ENCODE peak calls at places on chromosomes 13 and 19, in six cellular contexts. One of them, this sample, is unnamed.

GRCh38 chr19:51571599-51571998 is 516 bp downstream of the ZNF175 start:
- DNase-seq in ovary: no peak
- DNase-seq in endothelial cell: no peak
- DNase-seq in CD4-positive, CD25-positive, alpha-beta regulatory T cell: peak; percentile 19
- DNase-seq in foreskin melanocyte: no peak
- DNase-seq in stimulated activated CD4-positive, alpha-beta T cell treated with anti-CD3 and anti-CD28 coated beads, Interleukin-1b, Interleukin-23, amount 100 ng/mL, for 4 hours: no peak
- DNase-seq in this sample: no peak

GRCh38 chr19:18270304-18270703 is 3.9 kb downstream of the IQCN start:
- DNase-seq in foreskin melanocyte: no peak
- DNase-seq in endothelial cell: no peak
- DNase-seq in stimulated activated CD4-positive, alpha-beta T cell treated with anti-CD3 and anti-CD28 coated beads, Interleukin-1b, Interleukin-23, amount 100 ng/mL, for 4 hours: no peak
- DNase-seq in ovary: no peak
- DNase-seq in CD4-positive, CD25-positive, alpha-beta regulatory T cell: no peak
- DNase-seq in this sample: no peak

GRCh38 chr13:33231339-33231738 is 54.2 kb downstream of the STARD13 start:
- DNase-seq in CD4-positive, CD25-positive, alpha-beta regulatory T cell: no peak
- DNase-seq in ovary: no peak
- DNase-seq in foreskin melanocyte: no peak
- DNase-seq in stimulated activated CD4-positive, alpha-beta T cell treated with anti-CD3 and anti-CD28 coated beads, Interleukin-1b, Interleukin-23, amount 100 ng/mL, for 4 hours: no peak
- DNase-seq in endothelial cell: no peak
- DNase-seq in this sample: no peak

GRCh38 chr13:33472446-33472845 is 186.9 kb upstream of the STARD13 start:
- DNase-seq in endothelial cell: no peak
- DNase-seq in ovary: no peak
- DNase-seq in foreskin melanocyte: no peak
- DNase-seq in CD4-positive, CD25-positive, alpha-beta regulatory T cell: no peak
- DNase-seq in stimulated activated CD4-positive, alpha-beta T cell treated with anti-CD3 and anti-CD28 coated beads, Interleukin-1b, Interleukin-23, amount 100 ng/mL, for 4 hours: no peak
- DNase-seq in this sample: no peak

GRCh38 chr13:110135977-110136597 is 170.9 kb downstream of the COL4A1 start:
- DNase-seq in endothelial cell: peak; percentile 2
- DNase-seq in CD4-positive, CD25-positive, alpha-beta regulatory T cell: no peak
- DNase-seq in stimulated activated CD4-positive, alpha-beta T cell treated with anti-CD3 and anti-CD28 coated beads, Interleukin-1b, Interleukin-23, amount 100 ng/mL, for 4 hours: no peak
- DNase-seq in ovary: no peak
- DNase-seq in foreskin melanocyte: no peak
- DNase-seq in this sample: no peak

GRCh38 chr19:10634430-10634829 is 9.1 kb downstream of the SLC44A2 start:
- DNase-seq in foreskin melanocyte: no peak
- DNase-seq in ovary: no peak
- DNase-seq in CD4-positive, CD25-positive, alpha-beta regulatory T cell: no peak
- DNase-seq in stimulated activated CD4-positive, alpha-beta T cell treated with anti-CD3 and anti-CD28 coated beads, Interleukin-1b, Interleukin-23, amount 100 ng/mL, for 4 hours: no peak
- DNase-seq in endothelial cell: no peak
- DNase-seq in this sample: no peak

GRCh38 chr13:43239441-43239840 is 216.1 kb downstream of the DNAJC15 start:
- DNase-seq in stimulated activated CD4-positive, alpha-beta T cell treated with anti-CD3 and anti-CD28 coated beads, Interleukin-1b, Interleukin-23, amount 100 ng/mL, for 4 hours: no peak
- DNase-seq in ovary: no peak
- DNase-seq in endothelial cell: no peak
- DNase-seq in foreskin melanocyte: no peak
- DNase-seq in CD4-positive, CD25-positive, alpha-beta regulatory T cell: no peak
- DNase-seq in this sample: no peak

GRCh38 chr19:13621413-13621812 is 115.1 kb upstream of the CACNA1A start:
- DNase-seq in endothelial cell: no peak
- DNase-seq in ovary: no peak
- DNase-seq in CD4-positive, CD25-positive, alpha-beta regulatory T cell: peak; percentile 16
- DNase-seq in stimulated activated CD4-positive, alpha-beta T cell treated with anti-CD3 and anti-CD28 coated beads, Interleukin-1b, Interleukin-23, amount 100 ng/mL, for 4 hours: peak; percentile 18
- DNase-seq in foreskin melanocyte: peak; percentile 99
- DNase-seq in this sample: no peak

GRCh38 chr19:55158848-55159793 is 1.6 kb upstream of the TNNI3 start:
- DNase-seq in foreskin melanocyte: no peak
- DNase-seq in ovary: no peak
- DNase-seq in CD4-positive, CD25-positive, alpha-beta regulatory T cell: no peak
- DNase-seq in stimulated activated CD4-positive, alpha-beta T cell treated with anti-CD3 and anti-CD28 coated beads, Interleukin-1b, Interleukin-23, amount 100 ng/mL, for 4 hours: no peak
- DNase-seq in endothelial cell: no peak
- DNase-seq in this sample: no peak

GRCh38 chr13:31882794-31883193 is 143.5 kb downstream of the RXFP2 start:
- DNase-seq in CD4-positive, CD25-positive, alpha-beta regulatory T cell: no peak
- DNase-seq in foreskin melanocyte: no peak
- DNase-seq in stimulated activated CD4-positive, alpha-beta T cell treated with anti-CD3 and anti-CD28 coated beads, Interleukin-1b, Interleukin-23, amount 100 ng/mL, for 4 hours: no peak
- DNase-seq in endothelial cell: no peak
- DNase-seq in ovary: no peak
- DNase-seq in this sample: no peak

GRCh38 chr13:36758345-36758744 is 60.7 kb upstream of the RFXAP start:
- DNase-seq in foreskin melanocyte: no peak
- DNase-seq in ovary: no peak
- DNase-seq in stimulated activated CD4-positive, alpha-beta T cell treated with anti-CD3 and anti-CD28 coated beads, Interleukin-1b, Interleukin-23, amount 100 ng/mL, for 4 hours: no peak
- DNase-seq in endothelial cell: no peak
- DNase-seq in CD4-positive, CD25-positive, alpha-beta regulatory T cell: no peak
- DNase-seq in this sample: peak; percentile 21

GRCh38 chr19:13044160-13044853 is 49.0 kb downstream of the NFIX start:
- DNase-seq in ovary: no peak
- DNase-seq in foreskin melanocyte: no peak
- DNase-seq in stimulated activated CD4-positive, alpha-beta T cell treated with anti-CD3 and anti-CD28 coated beads, Interleukin-1b, Interleukin-23, amount 100 ng/mL, for 4 hours: no peak
- DNase-seq in CD4-positive, CD25-positive, alpha-beta regulatory T cell: no peak
- DNase-seq in endothelial cell: no peak
- DNase-seq in this sample: no peak

GRCh38 chr19:41325947-41326706 is 16.2 kb downstream of the CCDC97 start:
- DNase-seq in CD4-positive, CD25-positive, alpha-beta regulatory T cell: peak; percentile 44
- DNase-seq in endothelial cell: no peak
- DNase-seq in ovary: no peak
- DNase-seq in stimulated activated CD4-positive, alpha-beta T cell treated with anti-CD3 and anti-CD28 coated beads, Interleukin-1b, Interleukin-23, amount 100 ng/mL, for 4 hours: no peak
- DNase-seq in foreskin melanocyte: no peak
- DNase-seq in this sample: no peak

GRCh38 chr19:611506-611869 is 21.8 kb downstream of the HCN2 start:
- DNase-seq in ovary: no peak
- DNase-seq in endothelial cell: no peak
- DNase-seq in foreskin melanocyte: peak; percentile 33
- DNase-seq in CD4-positive, CD25-positive, alpha-beta regulatory T cell: peak; percentile 39
- DNase-seq in stimulated activated CD4-positive, alpha-beta T cell treated with anti-CD3 and anti-CD28 coated beads, Interleukin-1b, Interleukin-23, amount 100 ng/mL, for 4 hours: peak; percentile 45
- DNase-seq in this sample: no peak

GRCh38 chr13:42367836-42368235 is 95.9 kb downstream of the AKAP11 start:
- DNase-seq in foreskin melanocyte: no peak
- DNase-seq in CD4-positive, CD25-positive, alpha-beta regulatory T cell: no peak
- DNase-seq in stimulated activated CD4-positive, alpha-beta T cell treated with anti-CD3 and anti-CD28 coated beads, Interleukin-1b, Interleukin-23, amount 100 ng/mL, for 4 hours: no peak
- DNase-seq in ovary: no peak
- DNase-seq in endothelial cell: no peak
- DNase-seq in this sample: no peak

GRCh38 chr19:44954278-44954648 is 917 bp upstream of the CLPTM1 start:
- DNase-seq in ovary: no peak
- DNase-seq in CD4-positive, CD25-positive, alpha-beta regulatory T cell: no peak
- DNase-seq in foreskin melanocyte: no peak
- DNase-seq in stimulated activated CD4-positive, alpha-beta T cell treated with anti-CD3 and anti-CD28 coated beads, Interleukin-1b, Interleukin-23, amount 100 ng/mL, for 4 hours: no peak
- DNase-seq in endothelial cell: no peak
- DNase-seq in this sample: no peak

GRCh38 chr13:28147489-28147888 is 9.1 kb downstream of the PAN3 start:
- DNase-seq in stimulated activated CD4-positive, alpha-beta T cell treated with anti-CD3 and anti-CD28 coated beads, Interleukin-1b, Interleukin-23, amount 100 ng/mL, for 4 hours: no peak
- DNase-seq in endothelial cell: no peak
- DNase-seq in ovary: no peak
- DNase-seq in foreskin melanocyte: no peak
- DNase-seq in CD4-positive, CD25-positive, alpha-beta regulatory T cell: no peak
- DNase-seq in this sample: no peak

GRCh38 chr13:50732712-50733111 is 110.8 kb downstream of the DLEU7 start:
- DNase-seq in CD4-positive, CD25-positive, alpha-beta regulatory T cell: no peak
- DNase-seq in ovary: no peak
- DNase-seq in endothelial cell: no peak
- DNase-seq in stimulated activated CD4-positive, alpha-beta T cell treated with anti-CD3 and anti-CD28 coated beads, Interleukin-1b, Interleukin-23, amount 100 ng/mL, for 4 hours: no peak
- DNase-seq in foreskin melanocyte: no peak
- DNase-seq in this sample: no peak

GRCh38 chr19:57321746-57322145 is 1.5 kb downstream of the ZNF543 start:
- DNase-seq in endothelial cell: no peak
- DNase-seq in foreskin melanocyte: no peak
- DNase-seq in stimulated activated CD4-positive, alpha-beta T cell treated with anti-CD3 and anti-CD28 coated beads, Interleukin-1b, Interleukin-23, amount 100 ng/mL, for 4 hours: no peak
- DNase-seq in ovary: no peak
- DNase-seq in CD4-positive, CD25-positive, alpha-beta regulatory T cell: no peak
- DNase-seq in this sample: no peak

GRCh38 chr19:11577451-11578341 is at the start of gene ACP5:
- DNase-seq in stimulated activated CD4-positive, alpha-beta T cell treated with anti-CD3 and anti-CD28 coated beads, Interleukin-1b, Interleukin-23, amount 100 ng/mL, for 4 hours: no peak
- DNase-seq in foreskin melanocyte: peak; percentile 78
- DNase-seq in ovary: peak; percentile 65
- DNase-seq in endothelial cell: no peak
- DNase-seq in CD4-positive, CD25-positive, alpha-beta regulatory T cell: no peak
- DNase-seq in this sample: no peak

GRCh38 chr13:75395056-75395455 is 86.9 kb downstream of the TBC1D4 start:
- DNase-seq in foreskin melanocyte: no peak
- DNase-seq in stimulated activated CD4-positive, alpha-beta T cell treated with anti-CD3 and anti-CD28 coated beads, Interleukin-1b, Interleukin-23, amount 100 ng/mL, for 4 hours: no peak
- DNase-seq in ovary: no peak
- DNase-seq in endothelial cell: no peak
- DNase-seq in CD4-positive, CD25-positive, alpha-beta regulatory T cell: peak; percentile 50
- DNase-seq in this sample: no peak

GRCh38 chr19:3162418-3163229 is 15.9 kb upstream of the S1PR4 start:
- DNase-seq in endothelial cell: no peak
- DNase-seq in foreskin melanocyte: no peak
- DNase-seq in stimulated activated CD4-positive, alpha-beta T cell treated with anti-CD3 and anti-CD28 coated beads, Interleukin-1b, Interleukin-23, amount 100 ng/mL, for 4 hours: no peak
- DNase-seq in ovary: no peak
- DNase-seq in CD4-positive, CD25-positive, alpha-beta regulatory T cell: peak; percentile 49
- DNase-seq in this sample: no peak

GRCh38 chr13:44759723-44760360 is 183.7 kb upstream of the TSC22D1 start:
- DNase-seq in foreskin melanocyte: no peak
- DNase-seq in stimulated activated CD4-positive, alpha-beta T cell treated with anti-CD3 and anti-CD28 coated beads, Interleukin-1b, Interleukin-23, amount 100 ng/mL, for 4 hours: no peak
- DNase-seq in ovary: no peak
- DNase-seq in endothelial cell: no peak
- DNase-seq in CD4-positive, CD25-positive, alpha-beta regulatory T cell: no peak
- DNase-seq in this sample: no peak

GRCh38 chr13:41060723-41061074 is 610 bp upstream of the WBP4 start:
- DNase-seq in endothelial cell: peak; percentile 79
- DNase-seq in ovary: peak; percentile 81
- DNase-seq in foreskin melanocyte: no peak
- DNase-seq in stimulated activated CD4-positive, alpha-beta T cell treated with anti-CD3 and anti-CD28 coated beads, Interleukin-1b, Interleukin-23, amount 100 ng/mL, for 4 hours: peak; percentile 88
- DNase-seq in CD4-positive, CD25-positive, alpha-beta regulatory T cell: peak; percentile 90
- DNase-seq in this sample: peak; percentile 70

GRCh38 chr19:18590273-18591272 is 2.0 kb downstream of the REX1BD start:
- DNase-seq in CD4-positive, CD25-positive, alpha-beta regulatory T cell: no peak
- DNase-seq in endothelial cell: peak; percentile 84
- DNase-seq in foreskin melanocyte: no peak
- DNase-seq in ovary: no peak
- DNase-seq in stimulated activated CD4-positive, alpha-beta T cell treated with anti-CD3 and anti-CD28 coated beads, Interleukin-1b, Interleukin-23, amount 100 ng/mL, for 4 hours: no peak
- DNase-seq in this sample: peak; percentile 40

GRCh38 chr19:7610491-7611240 is 15.0 kb downstream of the CAMSAP3 start:
- DNase-seq in stimulated activated CD4-positive, alpha-beta T cell treated with anti-CD3 and anti-CD28 coated beads, Interleukin-1b, Interleukin-23, amount 100 ng/mL, for 4 hours: no peak
- DNase-seq in endothelial cell: no peak
- DNase-seq in foreskin melanocyte: no peak
- DNase-seq in CD4-positive, CD25-positive, alpha-beta regulatory T cell: no peak
- DNase-seq in ovary: no peak
- DNase-seq in this sample: no peak

GRCh38 chr13:87919956-87920355 is 248.8 kb downstream of the SLITRK5 start:
- DNase-seq in foreskin melanocyte: no peak
- DNase-seq in ovary: no peak
- DNase-seq in stimulated activated CD4-positive, alpha-beta T cell treated with anti-CD3 and anti-CD28 coated beads, Interleukin-1b, Interleukin-23, amount 100 ng/mL, for 4 hours: no peak
- DNase-seq in endothelial cell: no peak
- DNase-seq in CD4-positive, CD25-positive, alpha-beta regulatory T cell: no peak
- DNase-seq in this sample: no peak

GRCh38 chr13:109846185-109846584 is 59.8 kb upstream of the IRS2 start:
- DNase-seq in stimulated activated CD4-positive, alpha-beta T cell treated with anti-CD3 and anti-CD28 coated beads, Interleukin-1b, Interleukin-23, amount 100 ng/mL, for 4 hours: no peak
- DNase-seq in CD4-positive, CD25-positive, alpha-beta regulatory T cell: no peak
- DNase-seq in ovary: no peak
- DNase-seq in endothelial cell: no peak
- DNase-seq in foreskin melanocyte: no peak
- DNase-seq in this sample: no peak

GRCh38 chr13:107864543-107865460 is 350.5 kb downstream of the LIG4 start:
- DNase-seq in ovary: no peak
- DNase-seq in endothelial cell: peak; percentile 58
- DNase-seq in stimulated activated CD4-positive, alpha-beta T cell treated with anti-CD3 and anti-CD28 coated beads, Interleukin-1b, Interleukin-23, amount 100 ng/mL, for 4 hours: no peak
- DNase-seq in CD4-positive, CD25-positive, alpha-beta regulatory T cell: peak; percentile 14
- DNase-seq in foreskin melanocyte: peak; percentile 23
- DNase-seq in this sample: peak; percentile 68

GRCh38 chr19:18396471-18397241 is 766 bp downstream of the LRRC25 start:
- DNase-seq in stimulated activated CD4-positive, alpha-beta T cell treated with anti-CD3 and anti-CD28 coated beads, Interleukin-1b, Interleukin-23, amount 100 ng/mL, for 4 hours: no peak
- DNase-seq in foreskin melanocyte: no peak
- DNase-seq in endothelial cell: no peak
- DNase-seq in ovary: peak; percentile 59
- DNase-seq in CD4-positive, CD25-positive, alpha-beta regulatory T cell: no peak
- DNase-seq in this sample: no peak

GRCh38 chr13:25117312-25117711 is 21.4 kb downstream of the PABPC3 start:
- DNase-seq in foreskin melanocyte: no peak
- DNase-seq in endothelial cell: no peak
- DNase-seq in ovary: no peak
- DNase-seq in CD4-positive, CD25-positive, alpha-beta regulatory T cell: no peak
- DNase-seq in stimulated activated CD4-positive, alpha-beta T cell treated with anti-CD3 and anti-CD28 coated beads, Interleukin-1b, Interleukin-23, amount 100 ng/mL, for 4 hours: no peak
- DNase-seq in this sample: no peak

GRCh38 chr19:19106061-19106551 is 32.2 kb downstream of the TMEM161A start:
- DNase-seq in foreskin melanocyte: no peak
- DNase-seq in stimulated activated CD4-positive, alpha-beta T cell treated with anti-CD3 and anti-CD28 coated beads, Interleukin-1b, Interleukin-23, amount 100 ng/mL, for 4 hours: no peak
- DNase-seq in ovary: peak; percentile 60
- DNase-seq in CD4-positive, CD25-positive, alpha-beta regulatory T cell: no peak
- DNase-seq in endothelial cell: peak; percentile 23
- DNase-seq in this sample: no peak

GRCh38 chr13:44904982-44905381 is 84.3 kb downstream of the NUFIP1 start:
- DNase-seq in stimulated activated CD4-positive, alpha-beta T cell treated with anti-CD3 and anti-CD28 coated beads, Interleukin-1b, Interleukin-23, amount 100 ng/mL, for 4 hours: no peak
- DNase-seq in ovary: peak; percentile 51
- DNase-seq in CD4-positive, CD25-positive, alpha-beta regulatory T cell: no peak
- DNase-seq in endothelial cell: no peak
- DNase-seq in foreskin melanocyte: peak; percentile 62
- DNase-seq in this sample: peak; percentile 61

GRCh38 chr13:85650613-85651012 is 148.6 kb downstream of the SLITRK6 start:
- DNase-seq in CD4-positive, CD25-positive, alpha-beta regulatory T cell: no peak
- DNase-seq in endothelial cell: no peak
- DNase-seq in ovary: no peak
- DNase-seq in foreskin melanocyte: no peak
- DNase-seq in stimulated activated CD4-positive, alpha-beta T cell treated with anti-CD3 and anti-CD28 coated beads, Interleukin-1b, Interleukin-23, amount 100 ng/mL, for 4 hours: no peak
- DNase-seq in this sample: no peak

GRCh38 chr13:57630661-57631606 is 610 bp upstream of the PCDH17 start:
- DNase-seq in endothelial cell: no peak
- DNase-seq in ovary: no peak
- DNase-seq in stimulated activated CD4-positive, alpha-beta T cell treated with anti-CD3 and anti-CD28 coated beads, Interleukin-1b, Interleukin-23, amount 100 ng/mL, for 4 hours: no peak
- DNase-seq in CD4-positive, CD25-positive, alpha-beta regulatory T cell: no peak
- DNase-seq in foreskin melanocyte: peak; percentile 13
- DNase-seq in this sample: peak; percentile 10

GRCh38 chr19:55156202-55157063 is 1.1 kb downstream of the TNNI3 start:
- DNase-seq in endothelial cell: peak; percentile 33
- DNase-seq in foreskin melanocyte: no peak
- DNase-seq in CD4-positive, CD25-positive, alpha-beta regulatory T cell: no peak
- DNase-seq in ovary: no peak
- DNase-seq in stimulated activated CD4-positive, alpha-beta T cell treated with anti-CD3 and anti-CD28 coated beads, Interleukin-1b, Interleukin-23, amount 100 ng/mL, for 4 hours: no peak
- DNase-seq in this sample: peak; percentile 75